ENCODE peak calls at places on chromosomes 3 and 15, in seven cellular contexts. One of them, this sample, is unnamed.
A peak's percentile ranks its signal among the peaks of the same experiment; 100 is the strongest.

GRCh38 chr3:141858312-141858711 is 18.1 kb upstream of the ATP1B3 start:
- DNase-seq in colonic mucosa: no peak
- DNase-seq in testis: no peak
- DNase-seq in fibroblast of pulmonary artery: no peak
- DNase-seq in fibroblast of the aortic adventitia: no peak
- DNase-seq in fibroblast of lung: no peak
- DNase-seq in upper lobe of right lung: no peak
- DNase-seq in this sample: no peak

GRCh38 chr15:47292638-47293037 is 424.7 kb upstream of the SEMA6D start:
- DNase-seq in colonic mucosa: no peak
- DNase-seq in testis: no peak
- DNase-seq in fibroblast of pulmonary artery: no peak
- DNase-seq in fibroblast of the aortic adventitia: no peak
- DNase-seq in fibroblast of lung: no peak
- DNase-seq in upper lobe of right lung: no peak
- DNase-seq in this sample: no peak

GRCh38 chr3:18556503-18556902 is 131.4 kb upstream of the SATB1 start:
- DNase-seq in colonic mucosa: no peak
- DNase-seq in testis: no peak
- DNase-seq in fibroblast of pulmonary artery: no peak
- DNase-seq in fibroblast of the aortic adventitia: no peak
- DNase-seq in fibroblast of lung: peak; percentile 58
- DNase-seq in upper lobe of right lung: no peak
- DNase-seq in this sample: no peak

GRCh38 chr3:124811441-124811840 is 75.7 kb downstream of the ITGB5 start:
- DNase-seq in colonic mucosa: peak; percentile 42
- DNase-seq in testis: no peak
- DNase-seq in fibroblast of pulmonary artery: peak; percentile 81
- DNase-seq in fibroblast of the aortic adventitia: peak; percentile 92
- DNase-seq in fibroblast of lung: peak; percentile 88
- DNase-seq in upper lobe of right lung: no peak
- DNase-seq in this sample: no peak

GRCh38 chr3:58178528-58179234 is 32.1 kb downstream of the DNASE1L3 start:
- DNase-seq in colonic mucosa: peak; percentile 50
- DNase-seq in testis: no peak
- DNase-seq in fibroblast of pulmonary artery: no peak
- DNase-seq in fibroblast of the aortic adventitia: no peak
- DNase-seq in fibroblast of lung: no peak
- DNase-seq in upper lobe of right lung: no peak
- DNase-seq in this sample: no peak

GRCh38 chr3:29481249-29481648 is 200.4 kb downstream of the RBMS3 start:
- DNase-seq in colonic mucosa: no peak
- DNase-seq in testis: no peak
- DNase-seq in fibroblast of pulmonary artery: no peak
- DNase-seq in fibroblast of the aortic adventitia: no peak
- DNase-seq in fibroblast of lung: no peak
- DNase-seq in upper lobe of right lung: no peak
- DNase-seq in this sample: no peak

GRCh38 chr3:123409443-123410148 is 39.3 kb downstream of the ADCY5 start:
- DNase-seq in colonic mucosa: peak; percentile 82
- DNase-seq in testis: no peak
- DNase-seq in fibroblast of pulmonary artery: no peak
- DNase-seq in fibroblast of the aortic adventitia: no peak
- DNase-seq in fibroblast of lung: no peak
- DNase-seq in upper lobe of right lung: no peak
- DNase-seq in this sample: no peak

GRCh38 chr3:37949866-37950265 is 40.7 kb upstream of the VILL start:
- DNase-seq in colonic mucosa: no peak
- DNase-seq in testis: peak; percentile 62
- DNase-seq in fibroblast of pulmonary artery: peak; percentile 69
- DNase-seq in fibroblast of the aortic adventitia: peak; percentile 55
- DNase-seq in fibroblast of lung: peak; percentile 68
- DNase-seq in upper lobe of right lung: no peak
- DNase-seq in this sample: no peak

GRCh38 chr3:65871305-65872141 is 167.2 kb downstream of the MAGI1 start:
- DNase-seq in colonic mucosa: peak; percentile 70
- DNase-seq in testis: peak; percentile 45
- DNase-seq in fibroblast of pulmonary artery: peak; percentile 30
- DNase-seq in fibroblast of the aortic adventitia: peak; percentile 30
- DNase-seq in fibroblast of lung: no peak
- DNase-seq in upper lobe of right lung: no peak
- DNase-seq in this sample: peak; percentile 42

DNA sequence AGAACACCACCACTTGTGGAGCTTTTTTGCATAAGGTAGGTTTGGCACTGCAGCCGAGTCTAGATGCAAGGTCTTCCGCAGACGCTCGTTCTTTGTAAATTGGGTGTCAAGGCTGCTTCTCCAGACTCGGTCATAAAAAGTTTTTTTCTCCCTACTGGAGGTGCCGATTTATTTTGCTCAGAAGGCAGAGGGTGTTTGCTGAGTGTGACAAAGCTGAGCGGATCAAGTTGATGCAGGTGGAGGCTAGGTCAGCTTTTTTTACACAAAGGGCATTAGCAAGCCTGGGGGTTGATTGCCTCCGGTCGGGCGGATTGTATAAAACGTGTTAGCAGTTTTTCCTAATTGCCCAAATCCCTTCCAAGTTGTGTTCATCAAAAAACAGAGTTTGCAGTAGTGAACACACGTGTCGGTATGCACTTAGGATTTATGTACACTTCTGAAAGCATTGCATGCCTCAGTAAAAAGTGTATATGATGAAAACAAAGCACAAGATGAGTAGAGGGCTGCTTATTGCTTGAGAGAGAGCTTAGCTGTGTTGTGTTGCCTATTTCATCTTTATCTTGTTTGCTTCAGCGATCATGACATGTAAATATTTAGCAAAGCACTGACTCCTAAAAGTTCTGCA is 2.6 kb downstream of the GPR160 start:
- DNase-seq in colonic mucosa: peak; percentile 31
- DNase-seq in testis: no peak
- DNase-seq in fibroblast of pulmonary artery: no peak
- DNase-seq in fibroblast of the aortic adventitia: no peak
- DNase-seq in fibroblast of lung: no peak
- DNase-seq in upper lobe of right lung: no peak
- DNase-seq in this sample: no peak
- H3K4me3 ChIP-seq in colonic mucosa: peak overlapping the region; percentile 80
- H3K4me3 ChIP-seq in testis: no peak overlapping the region
- H3K4me3 ChIP-seq in fibroblast of pulmonary artery: no peak overlapping the region
- H3K4me3 ChIP-seq in fibroblast of the aortic adventitia: no peak overlapping the region
- H3K4me3 ChIP-seq in fibroblast of lung: no peak overlapping the region
- H3K4me3 ChIP-seq in upper lobe of right lung: peak overlapping the region; percentile 74
- H3K4me3 ChIP-seq in this sample: no peak overlapping the region

DNA sequence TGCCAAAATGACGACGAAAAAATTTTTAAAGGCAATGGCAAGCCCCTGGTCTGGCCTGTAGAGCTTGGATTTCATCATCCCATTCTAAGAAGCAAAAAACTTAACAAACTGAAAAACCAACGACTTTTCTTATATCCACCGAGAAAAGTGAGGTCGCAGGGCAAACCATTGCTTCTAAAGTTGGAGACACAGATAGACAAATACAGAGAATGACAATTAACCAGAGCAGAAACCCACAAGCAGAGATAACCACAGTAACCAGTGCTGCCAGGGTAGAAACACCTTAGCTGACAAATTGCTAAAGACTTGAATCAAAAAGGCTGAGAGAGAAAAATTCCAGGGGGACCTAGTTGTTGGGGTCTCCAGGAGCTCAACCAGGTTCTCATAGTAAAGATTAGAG is 386.5 kb upstream of the SGO1 start:
- DNase-seq in colonic mucosa: no peak
- DNase-seq in testis: no peak
- DNase-seq in fibroblast of pulmonary artery: no peak
- DNase-seq in fibroblast of the aortic adventitia: no peak
- DNase-seq in fibroblast of lung: peak; percentile 31
- DNase-seq in upper lobe of right lung: no peak
- DNase-seq in this sample: no peak
- H3K4me3 ChIP-seq in colonic mucosa: no peak overlapping the region
- H3K4me3 ChIP-seq in testis: no peak overlapping the region
- H3K4me3 ChIP-seq in fibroblast of pulmonary artery: no peak overlapping the region
- H3K4me3 ChIP-seq in fibroblast of the aortic adventitia: no peak overlapping the region
- H3K4me3 ChIP-seq in fibroblast of lung: no peak overlapping the region
- H3K4me3 ChIP-seq in upper lobe of right lung: no peak overlapping the region
- H3K4me3 ChIP-seq in this sample: no peak overlapping the region

GRCh38 chr15:29437888-29438713 is 168.5 kb upstream of the NSMCE3 start:
- DNase-seq in colonic mucosa: no peak
- DNase-seq in testis: no peak
- DNase-seq in fibroblast of pulmonary artery: no peak
- DNase-seq in fibroblast of the aortic adventitia: no peak
- DNase-seq in fibroblast of lung: no peak
- DNase-seq in upper lobe of right lung: no peak
- DNase-seq in this sample: no peak
- H3K4me3 ChIP-seq in colonic mucosa: no peak overlapping the region
- H3K4me3 ChIP-seq in testis: no peak overlapping the region
- H3K4me3 ChIP-seq in fibroblast of pulmonary artery: no peak overlapping the region
- H3K4me3 ChIP-seq in fibroblast of the aortic adventitia: no peak overlapping the region
- H3K4me3 ChIP-seq in fibroblast of lung: no peak overlapping the region
- H3K4me3 ChIP-seq in upper lobe of right lung: no peak overlapping the region
- H3K4me3 ChIP-seq in this sample: no peak overlapping the region

GRCh38 chr15:61835029-61835428 is 225.2 kb downstream of the VPS13C start:
- DNase-seq in colonic mucosa: no peak
- DNase-seq in testis: no peak
- DNase-seq in fibroblast of pulmonary artery: no peak
- DNase-seq in fibroblast of the aortic adventitia: no peak
- DNase-seq in fibroblast of lung: no peak
- DNase-seq in upper lobe of right lung: no peak
- DNase-seq in this sample: no peak

GRCh38 chr15:61839541-61839940 is 220.7 kb downstream of the VPS13C start:
- DNase-seq in colonic mucosa: no peak
- DNase-seq in testis: no peak
- DNase-seq in fibroblast of pulmonary artery: peak; percentile 43
- DNase-seq in fibroblast of the aortic adventitia: peak; percentile 25
- DNase-seq in fibroblast of lung: peak; percentile 70
- DNase-seq in upper lobe of right lung: no peak
- DNase-seq in this sample: no peak

GRCh38 chr15:61835476-61836106 is 224.7 kb downstream of the VPS13C start:
- DNase-seq in colonic mucosa: peak; percentile 61
- DNase-seq in testis: peak; percentile 83
- DNase-seq in fibroblast of pulmonary artery: peak; percentile 67
- DNase-seq in fibroblast of the aortic adventitia: peak; percentile 72
- DNase-seq in fibroblast of lung: peak; percentile 22
- DNase-seq in upper lobe of right lung: no peak
- DNase-seq in this sample: peak; percentile 69

GRCh38 chr15:61841461-61841860 is 218.8 kb downstream of the VPS13C start:
- DNase-seq in colonic mucosa: no peak
- DNase-seq in testis: no peak
- DNase-seq in fibroblast of pulmonary artery: no peak
- DNase-seq in fibroblast of the aortic adventitia: no peak
- DNase-seq in fibroblast of lung: no peak
- DNase-seq in upper lobe of right lung: no peak
- DNase-seq in this sample: no peak

GRCh38 chr15:61840090-61840489 is 220.2 kb downstream of the VPS13C start:
- DNase-seq in colonic mucosa: no peak
- DNase-seq in testis: no peak
- DNase-seq in fibroblast of pulmonary artery: no peak
- DNase-seq in fibroblast of the aortic adventitia: no peak
- DNase-seq in fibroblast of lung: no peak
- DNase-seq in upper lobe of right lung: no peak
- DNase-seq in this sample: no peak
- H3K4me3 ChIP-seq in colonic mucosa: no peak overlapping the region
- H3K4me3 ChIP-seq in testis: no peak overlapping the region
- H3K4me3 ChIP-seq in fibroblast of pulmonary artery: no peak overlapping the region
- H3K4me3 ChIP-seq in fibroblast of the aortic adventitia: no peak overlapping the region
- H3K4me3 ChIP-seq in fibroblast of lung: no peak overlapping the region
- H3K4me3 ChIP-seq in upper lobe of right lung: no peak overlapping the region
- H3K4me3 ChIP-seq in this sample: no peak overlapping the region

DNA sequence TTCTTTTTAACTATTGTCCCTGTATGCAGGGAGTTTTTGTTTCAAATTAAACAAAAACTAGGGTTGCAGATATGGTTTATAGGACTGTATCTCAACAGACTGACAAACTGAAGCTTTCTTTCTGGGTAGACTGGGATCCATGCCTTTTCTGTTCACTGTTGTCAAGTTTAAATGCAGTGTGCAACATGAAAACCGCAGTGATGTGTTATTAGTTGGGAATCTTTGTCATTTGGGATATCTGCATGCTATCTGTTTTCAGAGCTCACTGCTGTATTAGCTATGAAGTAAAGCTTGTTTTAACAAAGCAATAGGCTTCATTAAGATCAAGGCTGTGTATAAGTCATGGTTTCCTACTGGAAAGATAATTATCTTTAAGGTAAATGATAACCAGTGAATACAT is 21.4 kb upstream of the MCF2L2 start:
- DNase-seq in colonic mucosa: no peak
- DNase-seq in testis: no peak
- DNase-seq in fibroblast of pulmonary artery: no peak
- DNase-seq in fibroblast of the aortic adventitia: no peak
- DNase-seq in fibroblast of lung: peak; percentile 49
- DNase-seq in upper lobe of right lung: no peak
- DNase-seq in this sample: no peak
- H3K4me3 ChIP-seq in colonic mucosa: no peak overlapping the region
- H3K4me3 ChIP-seq in testis: no peak overlapping the region
- H3K4me3 ChIP-seq in fibroblast of pulmonary artery: no peak overlapping the region
- H3K4me3 ChIP-seq in fibroblast of the aortic adventitia: no peak overlapping the region
- H3K4me3 ChIP-seq in fibroblast of lung: no peak overlapping the region
- H3K4me3 ChIP-seq in upper lobe of right lung: no peak overlapping the region
- H3K4me3 ChIP-seq in this sample: no peak overlapping the region

GRCh38 chr3:51977449-51978142 is 2.7 kb downstream of the ABHD14A start:
- DNase-seq in colonic mucosa: no peak
- DNase-seq in testis: no peak
- DNase-seq in fibroblast of pulmonary artery: no peak
- DNase-seq in fibroblast of the aortic adventitia: no peak
- DNase-seq in fibroblast of lung: no peak
- DNase-seq in upper lobe of right lung: no peak
- DNase-seq in this sample: no peak

GRCh38 chr3:51978143-51978502 is 3.3 kb downstream of the ABHD14A start:
- DNase-seq in colonic mucosa: no peak
- DNase-seq in testis: no peak
- DNase-seq in fibroblast of pulmonary artery: no peak
- DNase-seq in fibroblast of the aortic adventitia: no peak
- DNase-seq in fibroblast of lung: no peak
- DNase-seq in upper lobe of right lung: no peak
- DNase-seq in this sample: no peak

GRCh38 chr3:51974277-51974962 is 444 bp upstream of the ABHD14A start:
- DNase-seq in colonic mucosa: peak; percentile 62
- DNase-seq in testis: peak; percentile 35
- DNase-seq in fibroblast of pulmonary artery: no peak
- DNase-seq in fibroblast of the aortic adventitia: no peak
- DNase-seq in fibroblast of lung: no peak
- DNase-seq in upper lobe of right lung: peak; percentile 74
- DNase-seq in this sample: peak; percentile 69

GRCh38 chr3:51974963-51975856 is at the start of gene ABHD14A:
- DNase-seq in colonic mucosa: peak; percentile 88
- DNase-seq in testis: peak; percentile 78
- DNase-seq in fibroblast of pulmonary artery: peak; percentile 64
- DNase-seq in fibroblast of the aortic adventitia: peak; percentile 67
- DNase-seq in fibroblast of lung: peak; percentile 52
- DNase-seq in upper lobe of right lung: peak; percentile 90
- DNase-seq in this sample: peak; percentile 86

DNA sequence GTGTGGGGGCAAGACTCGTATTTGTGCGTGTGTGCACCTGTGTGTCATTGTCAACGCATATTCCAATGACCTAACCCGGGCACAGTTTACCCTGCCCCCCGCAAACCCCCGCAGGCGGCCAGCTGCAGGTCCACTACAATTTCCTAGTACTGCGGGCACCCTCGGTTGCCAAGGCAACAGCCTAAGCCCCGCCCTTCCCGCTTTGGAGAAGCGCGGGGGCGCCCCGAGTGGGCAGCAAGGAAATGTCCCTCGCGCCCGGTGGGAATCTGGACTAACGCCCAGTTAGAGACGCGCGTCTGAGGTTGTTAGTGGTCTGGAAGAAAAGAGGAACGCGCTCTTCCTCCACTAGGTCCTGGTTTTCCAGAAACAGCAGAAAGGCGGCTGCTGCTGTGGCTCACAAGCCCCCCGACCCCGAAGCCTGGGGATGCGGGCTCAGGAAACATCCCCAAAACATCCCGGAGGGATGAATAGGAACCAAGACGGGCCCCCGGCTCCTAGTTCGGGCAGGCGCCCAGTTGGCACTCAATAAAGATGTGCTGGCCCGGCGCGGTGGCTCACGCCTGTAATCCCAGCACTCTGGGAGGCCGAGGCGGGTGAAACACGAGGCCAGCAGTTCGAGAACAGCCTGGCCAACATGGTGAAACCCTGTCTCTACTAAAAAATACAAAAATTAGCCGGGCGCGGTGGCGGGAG is 1.1 kb downstream of the ABHD14A start:
- DNase-seq in colonic mucosa: peak; percentile 81
- DNase-seq in testis: peak; percentile 85
- DNase-seq in fibroblast of pulmonary artery: peak; percentile 59
- DNase-seq in fibroblast of the aortic adventitia: peak; percentile 49
- DNase-seq in fibroblast of lung: peak; percentile 73
- DNase-seq in upper lobe of right lung: peak; percentile 88
- DNase-seq in this sample: peak; percentile 90
- H3K4me3 ChIP-seq in colonic mucosa: peak overlapping the region; percentile 81
- H3K4me3 ChIP-seq in testis: peak overlapping the region; percentile 76
- H3K4me3 ChIP-seq in fibroblast of pulmonary artery: peak overlapping the region; percentile 69
- H3K4me3 ChIP-seq in fibroblast of the aortic adventitia: peak overlapping the region; percentile 70
- H3K4me3 ChIP-seq in fibroblast of lung: peak overlapping the region; percentile 64
- H3K4me3 ChIP-seq in upper lobe of right lung: peak overlapping the region; percentile 72
- H3K4me3 ChIP-seq in this sample: peak overlapping the region; percentile 44